ENCODE peak calls at places on chromosomes 5 and 9, in five cellular contexts. One of them, this sample, is unnamed. For H3K9me3, the result is how much of the 10 kb centered on the place peaks cover.

GRCh38 chr5:35404701-35405100 is 174.4 kb upstream of the PRLR start:
- DNase-seq in upper lobe of right lung: no peak
- DNase-seq in gastrocnemius medialis: no peak
- DNase-seq in suprapubic skin: no peak
- DNase-seq in adrenal gland: no peak
- DNase-seq in this sample: no peak

GRCh38 chr9:131887680-131888079 is 147.8 kb upstream of the RAPGEF1 start:
- DNase-seq in adrenal gland: no peak
- DNase-seq in upper lobe of right lung: no peak
- DNase-seq in gastrocnemius medialis: no peak
- DNase-seq in suprapubic skin: no peak
- DNase-seq in this sample: no peak

GRCh38 chr5:179233909-179234562 is 111.2 kb downstream of the ADAMTS2 start:
- DNase-seq in gastrocnemius medialis: no peak
- DNase-seq in adrenal gland: no peak
- DNase-seq in suprapubic skin: peak
- DNase-seq in upper lobe of right lung: peak
- DNase-seq in this sample: no peak

GRCh38 chr5:151495330-151495729 is 47.9 kb downstream of the SLC36A1 start:
- DNase-seq in adrenal gland: no peak
- DNase-seq in suprapubic skin: no peak
- DNase-seq in gastrocnemius medialis: no peak
- DNase-seq in upper lobe of right lung: no peak
- DNase-seq in this sample: no peak

GRCh38 chr5:141714542-141715303 is 32.7 kb upstream of the ARAP3 start:
- DNase-seq in suprapubic skin: no peak
- DNase-seq in upper lobe of right lung: no peak
- DNase-seq in adrenal gland: no peak
- DNase-seq in gastrocnemius medialis: no peak
- DNase-seq in this sample: no peak

GRCh38 chr9:127197186-127197860 is 67.3 kb upstream of the GARNL3 start:
- DNase-seq in gastrocnemius medialis: no peak
- DNase-seq in adrenal gland: no peak
- DNase-seq in upper lobe of right lung: no peak
- DNase-seq in suprapubic skin: no peak
- DNase-seq in this sample: no peak

GRCh38 chr5:80061541-80061940 is 26.4 kb downstream of the THBS4 start:
- DNase-seq in upper lobe of right lung: no peak
- DNase-seq in gastrocnemius medialis: no peak
- DNase-seq in suprapubic skin: no peak
- DNase-seq in adrenal gland: no peak
- DNase-seq in this sample: no peak

GRCh38 chr5:153952893-153953292 is 85.8 kb downstream of the FAM114A2 start:
- DNase-seq in suprapubic skin: no peak
- DNase-seq in upper lobe of right lung: no peak
- DNase-seq in adrenal gland: no peak
- DNase-seq in gastrocnemius medialis: no peak
- DNase-seq in this sample: no peak

GRCh38 chr5:132883261-132883834 is 9.9 kb downstream of the LEAP2 start:
- DNase-seq in gastrocnemius medialis: no peak
- DNase-seq in suprapubic skin: no peak
- DNase-seq in upper lobe of right lung: no peak
- DNase-seq in adrenal gland: peak
- DNase-seq in this sample: peak

GRCh38 chr5:1665803-1666202 is 133.8 kb downstream of the MRPL36 start:
- DNase-seq in upper lobe of right lung: peak
- DNase-seq in suprapubic skin: no peak
- DNase-seq in gastrocnemius medialis: no peak
- DNase-seq in adrenal gland: no peak
- DNase-seq in this sample: no peak

GRCh38 chr5:179239256-179240135 is 105.8 kb downstream of the ADAMTS2 start:
- DNase-seq in suprapubic skin: peak
- DNase-seq in upper lobe of right lung: peak
- DNase-seq in adrenal gland: no peak
- DNase-seq in gastrocnemius medialis: no peak
- DNase-seq in this sample: no peak

GRCh38 chr5:59335544-59335943 is 558.0 kb downstream of the PDE4D start:
- DNase-seq in adrenal gland: no peak
- DNase-seq in upper lobe of right lung: no peak
- DNase-seq in gastrocnemius medialis: no peak
- DNase-seq in suprapubic skin: no peak
- DNase-seq in this sample: no peak

GRCh38 chr9:80650964-80651555 is 1038.3 kb downstream of the TLE1 start:
- DNase-seq in gastrocnemius medialis: no peak
- DNase-seq in adrenal gland: no peak
- DNase-seq in upper lobe of right lung: no peak
- DNase-seq in suprapubic skin: no peak
- DNase-seq in this sample: no peak

GRCh38 chr5:41057231-41057630 is 13.9 kb downstream of the MROH2B start:
- DNase-seq in suprapubic skin: no peak
- DNase-seq in upper lobe of right lung: no peak
- DNase-seq in gastrocnemius medialis: no peak
- DNase-seq in adrenal gland: no peak
- DNase-seq in this sample: no peak

GRCh38 chr9:31683126-31683525 is 701.3 kb upstream of the ACO1 start:
- DNase-seq in suprapubic skin: no peak
- DNase-seq in upper lobe of right lung: no peak
- DNase-seq in gastrocnemius medialis: no peak
- DNase-seq in adrenal gland: no peak
- DNase-seq in this sample: no peak

GRCh38 chr5:173296737-173297676 is 31.2 kb downstream of the STC2 start:
- DNase-seq in suprapubic skin: no peak
- DNase-seq in upper lobe of right lung: no peak
- DNase-seq in gastrocnemius medialis: no peak
- DNase-seq in adrenal gland: no peak
- DNase-seq in this sample: no peak

GRCh38 chr5:139461698-139462097 is 845 bp downstream of the ECSCR start:
- DNase-seq in suprapubic skin: no peak
- DNase-seq in upper lobe of right lung: no peak
- DNase-seq in gastrocnemius medialis: no peak
- DNase-seq in adrenal gland: no peak
- DNase-seq in this sample: no peak

GRCh38 chr5:94793113-94793815 is 174.8 kb downstream of the SLF1 start:
- DNase-seq in suprapubic skin: no peak
- DNase-seq in upper lobe of right lung: no peak
- DNase-seq in adrenal gland: no peak
- DNase-seq in gastrocnemius medialis: no peak
- DNase-seq in this sample: peak

GRCh38 chr5:173816728-173817127 is 71.4 kb upstream of the CPEB4 start:
- DNase-seq in adrenal gland: no peak
- DNase-seq in suprapubic skin: no peak
- DNase-seq in gastrocnemius medialis: no peak
- DNase-seq in upper lobe of right lung: no peak
- DNase-seq in this sample: no peak

DNA sequence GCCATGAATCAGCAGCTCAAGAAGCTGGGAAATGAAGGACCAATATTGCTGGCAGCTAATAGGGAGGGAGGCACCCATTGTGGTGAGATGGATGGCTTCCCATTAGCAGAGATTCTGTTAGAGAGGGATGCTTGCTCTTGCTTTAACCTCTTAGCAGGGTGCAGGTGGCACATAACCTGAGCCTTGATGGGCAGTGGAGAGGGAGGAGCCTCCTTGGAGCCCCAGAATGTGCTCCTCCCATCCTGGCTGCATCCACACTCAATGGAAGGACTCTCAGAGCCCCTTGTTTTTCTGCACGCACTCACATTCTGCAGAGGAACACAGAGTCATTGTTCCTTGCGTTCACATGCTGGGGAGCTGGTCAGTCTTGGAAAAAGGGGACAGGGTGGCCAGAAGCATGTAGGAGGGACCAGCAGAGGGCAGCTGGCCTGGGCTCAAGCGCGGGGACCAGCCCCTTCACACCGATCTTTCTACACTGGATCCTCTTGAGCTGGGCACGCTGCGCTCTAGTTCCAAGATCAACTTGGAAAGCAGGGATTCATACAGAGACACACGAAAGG is 161.8 kb downstream of the MED10 start:
- DNase-seq in suprapubic skin: no peak
- DNase-seq in upper lobe of right lung: no peak
- DNase-seq in gastrocnemius medialis: no peak
- DNase-seq in adrenal gland: no peak
- DNase-seq in this sample: no peak
- H3K9me3 ChIP-seq in suprapubic skin: under half
- H3K9me3 ChIP-seq in upper lobe of right lung: under half
- H3K9me3 ChIP-seq in gastrocnemius medialis: under half
- H3K9me3 ChIP-seq in adrenal gland: under half
- H3K9me3 ChIP-seq in this sample: under half

DNA sequence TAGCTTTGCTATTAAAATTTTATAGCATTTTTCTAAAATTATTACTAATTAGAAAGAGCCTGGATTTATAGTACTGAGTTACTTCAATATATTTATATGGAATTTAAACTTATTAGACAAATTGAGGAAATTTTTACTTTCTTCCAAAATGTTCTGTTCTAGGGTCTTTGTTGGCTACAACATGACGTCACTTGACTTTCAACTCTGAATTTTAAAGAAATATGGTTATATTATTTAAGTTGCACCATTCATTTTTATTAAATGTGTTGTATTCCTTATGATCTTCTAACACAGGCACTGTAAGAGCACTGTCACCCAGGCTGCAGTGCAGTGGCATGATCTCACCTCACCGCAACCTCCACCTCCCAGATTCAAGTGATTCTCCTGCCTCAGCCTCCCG is 119.4 kb upstream of the CYLC2 start:
- DNase-seq in gastrocnemius medialis: no peak
- DNase-seq in suprapubic skin: no peak
- DNase-seq in upper lobe of right lung: no peak
- DNase-seq in adrenal gland: no peak
- DNase-seq in this sample: no peak
- H3K9me3 ChIP-seq in gastrocnemius medialis: under half
- H3K9me3 ChIP-seq in suprapubic skin: under half
- H3K9me3 ChIP-seq in upper lobe of right lung: under half
- H3K9me3 ChIP-seq in adrenal gland: under half
- H3K9me3 ChIP-seq in this sample: under half

GRCh38 chr9:124698265-124698664 is 72.8 kb downstream of the NR6A1 start:
- DNase-seq in upper lobe of right lung: no peak
- DNase-seq in suprapubic skin: no peak
- DNase-seq in adrenal gland: no peak
- DNase-seq in gastrocnemius medialis: no peak
- DNase-seq in this sample: no peak
- H3K9me3 ChIP-seq in upper lobe of right lung: under half
- H3K9me3 ChIP-seq in suprapubic skin: under half
- H3K9me3 ChIP-seq in adrenal gland: under half
- H3K9me3 ChIP-seq in gastrocnemius medialis: under half
- H3K9me3 ChIP-seq in this sample: under half

DNA sequence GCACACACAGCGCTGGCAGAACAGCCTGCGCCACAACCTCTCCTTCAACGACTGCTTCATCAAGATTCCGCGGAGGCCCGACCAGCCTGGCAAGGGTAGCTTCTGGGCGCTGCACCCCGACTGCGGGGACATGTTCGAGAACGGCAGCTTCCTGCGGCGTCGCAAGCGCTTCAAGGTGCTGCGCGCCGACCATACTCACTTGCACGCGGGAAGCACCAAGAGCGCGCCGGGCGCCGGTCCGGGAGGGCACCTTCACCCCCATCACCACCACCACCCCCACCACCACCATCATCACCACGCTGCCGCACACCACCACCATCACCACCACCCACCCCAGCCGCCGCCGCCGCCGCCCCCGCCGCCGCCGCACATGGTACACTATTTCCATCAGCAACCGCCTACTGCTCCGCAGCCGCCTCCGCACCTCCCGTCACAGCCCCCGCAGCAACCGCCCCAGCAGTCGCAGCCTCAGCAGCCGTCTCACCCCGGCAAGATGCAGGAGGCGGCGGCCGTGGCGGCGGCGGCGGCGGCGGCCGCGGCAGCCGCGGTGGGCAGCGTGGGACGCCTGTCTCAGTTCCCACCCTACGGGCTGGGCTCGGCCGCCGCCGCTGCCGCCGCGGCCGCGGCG is 469 bp downstream of the FOXB2 start:
- DNase-seq in suprapubic skin: no peak
- DNase-seq in gastrocnemius medialis: no peak
- DNase-seq in upper lobe of right lung: no peak
- DNase-seq in adrenal gland: no peak
- DNase-seq in this sample: no peak
- H3K9me3 ChIP-seq in suprapubic skin: under half
- H3K9me3 ChIP-seq in gastrocnemius medialis: under half
- H3K9me3 ChIP-seq in upper lobe of right lung: under half
- H3K9me3 ChIP-seq in adrenal gland: under half
- H3K9me3 ChIP-seq in this sample: under half

GRCh38 chr9:65432722-65433323 is 147.8 kb upstream of the FOXD4L5 start:
- DNase-seq in gastrocnemius medialis: no peak
- DNase-seq in suprapubic skin: no peak
- DNase-seq in upper lobe of right lung: no peak
- DNase-seq in adrenal gland: no peak
- DNase-seq in this sample: no peak
- H3K9me3 ChIP-seq in gastrocnemius medialis: under half
- H3K9me3 ChIP-seq in suprapubic skin: under half
- H3K9me3 ChIP-seq in upper lobe of right lung: under half
- H3K9me3 ChIP-seq in adrenal gland: under half
- H3K9me3 ChIP-seq in this sample: under half